ENCODE peak calls at places on chromosomes 7 and 10, in seven cellular contexts. Y is AG04449; W is GM12865; E is CD8-positive, alpha-beta T cell; N is lung; H is astrocyte of the spinal cord; Q is AG10803. M is an unnamed sample.

GRCh38 chr7:353746-354325 is 63.9 kb downstream of the FOXL3 start:
- DNase-seq in H (peak; percentile 39), Y (no peak), E (no peak), Q (peak; percentile 22), N (no peak), W (no peak), M (no peak)

GRCh38 chr7:95718556-95719410 is 53.6 kb upstream of the DYNC1I1 start:
- DNase-seq in Q (peak; percentile 21), E (no peak), W (peak; percentile 17), H (peak; percentile 36), N (no peak), Y (no peak), M (peak; percentile 1)

GRCh38 chr10:122163182-122164027 is 107.7 kb upstream of the BTBD16 start:
- DNase-seq in E (no peak), N (no peak), H (no peak), Y (no peak), Q (no peak), W (no peak), M (no peak)

GRCh38 chr10:14671383-14671782 is 103.3 kb downstream of the FAM107B start:
- DNase-seq in Y (no peak), Q (no peak), N (no peak), E (no peak), W (no peak), H (no peak), M (no peak)

GRCh38 chr10:70914316-70914864 is 26.0 kb upstream of the PCBD1 start:
- DNase-seq in E (no peak), Y (no peak), W (no peak), H (no peak), Q (no peak), N (no peak), M (no peak)

GRCh38 chr7:63899691-63900393 is 98.8 kb upstream of the ZNF722 start:
- DNase-seq in H (no peak), Y (no peak), N (peak; percentile 86), Q (no peak), W (peak; percentile 3), E (peak; percentile 66), M (no peak)

GRCh38 chr7:153087498-153087897 is 327.9 kb downstream of the ACTR3B start:
- DNase-seq in N (no peak), Q (no peak), W (no peak), Y (no peak), H (no peak), E (no peak), M (no peak)

GRCh38 chr7:67377939-67378862 is 381.6 kb downstream of the TYW1 start:
- DNase-seq in Y (peak; percentile 16), E (peak; percentile 10), N (peak; percentile 66), Q (peak; percentile 68), W (peak; percentile 82), H (peak; percentile 54), M (peak; percentile 29)

GRCh38 chr7:7565746-7566650 is 686 bp upstream of the MIOS start:
- DNase-seq in N (no peak), E (no peak), Q (no peak), Y (no peak), W (no peak), H (no peak), M (no peak)

GRCh38 chr7:16657656-16658279 is 11.8 kb downstream of the BZW2 start:
- DNase-seq in Y (no peak), Q (peak; percentile 91), H (peak; percentile 35), E (no peak), W (no peak), N (no peak), M (peak; percentile 73)

GRCh38 chr10:100370976-100371706 is 24.1 kb downstream of the SCD start:
- DNase-seq in E (no peak), W (peak; percentile 30), H (peak; percentile 93), Y (no peak), N (peak; percentile 71), Q (peak; percentile 79), M (peak; percentile 39)

GRCh38 chr7:142438235-142438922 is 180.5 kb upstream of the PRSS58 start:
- DNase-seq in N (no peak), Q (peak; percentile 37), W (peak; percentile 50), Y (no peak), H (peak; percentile 32), E (no peak), M (no peak)

GRCh38 chr7:27804139-27804538 is 64.2 kb downstream of the TAX1BP1 start:
- DNase-seq in Q (peak; percentile 11), H (no peak), N (no peak), E (no peak), W (no peak), Y (no peak), M (no peak)

GRCh38 chr7:1967512-1968396 is 265.0 kb downstream of the MAD1L1 start:
- DNase-seq in H (no peak), E (no peak), Q (no peak), W (no peak), Y (no peak), N (no peak), M (no peak)

GRCh38 chr10:101939273-101939635 is 95.7 kb upstream of the KCNIP2 start:
- DNase-seq in Q (peak; percentile 90), W (peak; percentile 11), H (peak; percentile 86), Y (peak; percentile 85), N (no peak), E (no peak), M (peak; percentile 75)

GRCh38 chr10:96831867-96832720 is at the start of gene LCOR:
- DNase-seq in E (peak; percentile 66), N (peak; percentile 82), W (peak; percentile 95), H (peak; percentile 90), Q (peak; percentile 88), Y (no peak), M (peak; percentile 39)

GRCh38 chr7:96407427-96407826 is 85.5 kb upstream of the SLC25A13 start:
- DNase-seq in E (no peak), Y (no peak), H (no peak), Q (peak; percentile 17), N (no peak), W (no peak), M (peak; percentile 5)

GRCh38 chr7:25858562-25859411 is 293.2 kb upstream of the NFE2L3 start:
- DNase-seq in E (no peak), H (no peak), Y (no peak), W (peak; percentile 74), Q (no peak), N (no peak), M (no peak)

GRCh38 chr10:100009793-100010676 is at the start of gene DNMBP:
- DNase-seq in Y (no peak), Q (peak; percentile 78), H (peak; percentile 83), E (peak; percentile 65), N (peak; percentile 74), W (peak; percentile 93), M (no peak)

GRCh38 chr7:4689668-4690067 is 7.6 kb downstream of the FOXK1 start:
- DNase-seq in Q (no peak), Y (no peak), N (no peak), W (peak; percentile 37), H (no peak), E (no peak), M (no peak)

GRCh38 chr7:954330-955238 is at the start of gene ADAP1:
- DNase-seq in E (no peak), Q (peak; percentile 43), H (no peak), Y (no peak), N (no peak), W (peak; percentile 86), M (no peak)

GRCh38 chr10:35876248-35876647 is 234.2 kb upstream of the FZD8 start:
- DNase-seq in Y (no peak), Q (peak; percentile 78), E (no peak), H (no peak), W (no peak), N (no peak), M (no peak)

GRCh38 chr7:82442492-82443043 is 1.0 kb downstream of the CACNA2D1 start:
- DNase-seq in Q (no peak), E (no peak), H (peak; percentile 39), W (no peak), N (no peak), Y (no peak), M (no peak)
- H3K4me3 ChIP-seq in Q (peak overlapping the region; percentile 78), E (no peak overlapping the region), H (peak overlapping the region; percentile 78), W (peak overlapping the region; percentile 36), N (peak overlapping the region; percentile 63), Y (peak overlapping the region; percentile 80), M (peak overlapping the region; percentile 74)

GRCh38 chr7:44791278-44792219 is 4.9 kb upstream of the PPIA start:
- DNase-seq in E (no peak), Y (no peak), H (peak; percentile 57), N (no peak), Q (peak; percentile 67), W (no peak), M (no peak)
- TF ChIP-seq CTCF in E (no peak), Y (peak; percentile 38), H (peak; percentile 21), N (no peak), Q (peak; percentile 53), W (no peak), M (peak; percentile 46)

DNA sequence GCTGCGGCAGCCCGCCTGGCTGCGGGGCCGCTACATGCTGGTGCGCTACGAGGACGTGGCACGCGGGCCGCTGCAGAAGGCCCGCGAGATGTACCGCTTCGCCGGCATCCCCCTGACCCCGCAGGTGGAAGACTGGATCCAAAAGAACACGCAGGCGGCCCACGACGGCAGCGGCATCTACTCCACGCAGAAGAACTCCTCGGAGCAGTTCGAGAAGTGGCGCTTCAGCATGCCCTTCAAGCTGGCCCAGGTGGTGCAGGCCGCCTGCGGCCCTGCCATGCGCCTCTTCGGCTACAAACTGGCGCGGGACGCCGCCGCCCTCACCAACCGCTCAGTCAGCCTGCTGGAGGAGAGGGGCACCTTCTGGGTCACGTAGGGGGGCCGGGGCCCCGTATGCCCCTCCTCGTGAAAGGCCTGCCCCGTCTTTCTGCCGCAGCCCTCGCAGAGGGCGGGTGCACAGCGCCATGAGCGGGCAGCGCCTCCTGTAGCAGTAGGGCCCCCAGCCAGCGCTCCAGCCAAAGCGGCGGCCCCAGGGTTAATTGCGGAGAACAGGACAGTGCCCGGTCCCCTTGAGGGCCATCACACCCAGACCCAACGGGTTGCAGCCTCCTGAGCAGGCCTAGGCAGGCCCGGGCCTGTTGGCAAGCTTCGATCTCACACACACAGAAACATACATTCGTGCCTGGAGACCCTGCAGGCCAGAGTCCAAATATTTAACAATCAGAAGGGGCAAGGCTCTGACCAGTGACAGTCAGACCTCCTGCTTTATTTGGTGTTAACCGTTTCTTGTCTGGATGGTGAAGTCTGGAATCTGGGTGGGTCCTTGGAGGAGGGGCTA is 44.1 kb downstream of the CHST3 start:
- DNase-seq in N (no peak), E (no peak), H (no peak), Q (no peak), Y (no peak), W (no peak), M (no peak)
- H3K4me3 ChIP-seq in N (no peak overlapping the region), E (no peak overlapping the region), H (no peak overlapping the region), Q (no peak overlapping the region), Y (no peak overlapping the region), W (no peak overlapping the region), M (no peak overlapping the region)

GRCh38 chr10:12420530-12421117 is 71.3 kb downstream of the CAMK1D start:
- DNase-seq in Q (no peak), N (no peak), H (no peak), E (no peak), Y (no peak), W (no peak), M (no peak)

GRCh38 chr10:12419279-12419847 is 70.0 kb downstream of the CAMK1D start:
- DNase-seq in W (peak; percentile 26), N (no peak), E (no peak), Y (peak; percentile 91), Q (peak; percentile 95), H (peak; percentile 99), M (peak; percentile 98)

GRCh38 chr10:12427276-12427675 is 77.9 kb downstream of the CAMK1D start:
- DNase-seq in N (no peak), E (no peak), W (no peak), Q (no peak), Y (no peak), H (no peak), M (no peak)

GRCh38 chr10:12428447-12429135 is 79.2 kb downstream of the CAMK1D start:
- DNase-seq in E (no peak), Y (no peak), H (no peak), W (no peak), N (no peak), Q (no peak), M (no peak)

GRCh38 chr10:12423896-12424295 is 74.5 kb downstream of the CAMK1D start:
- DNase-seq in E (no peak), Y (no peak), W (no peak), N (no peak), Q (no peak), H (no peak), M (no peak)
- TF ChIP-seq CTCF in E (no peak), Y (no peak), W (no peak), N (no peak), Q (no peak), H (no peak), M (no peak)